ENCODE peak calls at places on chromosomes 6 and 20, in ten cellular contexts. F is GM10248, K is endothelial cell, D is AG09319, V is neural crest cell, C is heart left ventricle, R is nephron progenitor cell, E is AG04449, H is psoas muscle, L is lower leg skin. O is an unnamed sample.

GRCh38 chr6:35984701-35985100 is 39.7 kb downstream of the SLC26A8 start:
- DNase-seq in F (no peak), K (no peak), D (no peak), V (no peak), C (no peak), R (no peak), E (no peak), H (no peak), L (no peak), O (no peak)

GRCh38 chr6:155444120-155444917 is 11.3 kb downstream of the NOX3 start:
- DNase-seq in F (no peak), K (no peak), D (no peak), V (no peak), C (no peak), R (no peak), E (no peak), H (no peak), L (no peak), O (no peak)

GRCh38 chr6:27752038-27752885 is 159.9 kb downstream of the OR2B2 start:
- DNase-seq in F (peak), K (peak), D (peak), V (peak), C (peak), R (peak), E (no peak), H (peak), L (peak), O (peak)

GRCh38 chr6:152401978-152402377 is 235.2 kb downstream of the SYNE1 start:
- DNase-seq in F (no peak), K (no peak), D (no peak), V (no peak), C (no peak), R (no peak), E (no peak), H (no peak), L (no peak), O (no peak)

GRCh38 chr6:20362623-20363022 is 39.1 kb upstream of the E2F3 start:
- DNase-seq in F (no peak), K (no peak), D (no peak), V (no peak), C (no peak), R (no peak), E (no peak), H (no peak), L (no peak), O (no peak)

GRCh38 chr20:64146936-64147451 is 17.3 kb upstream of the MYT1 start:
- DNase-seq in F (no peak), K (no peak), D (no peak), V (no peak), C (no peak), R (no peak), E (no peak), H (no peak), L (no peak), O (no peak)

GRCh38 chr6:80767808-80768207 is 661.3 kb downstream of the BCKDHB start:
- DNase-seq in F (no peak), K (no peak), D (peak), V (no peak), C (peak), R (no peak), E (peak), H (peak), L (peak), O (no peak)

GRCh38 chr6:31690231-31691077 is 9.6 kb upstream of the LY6G5C start:
- DNase-seq in F (no peak), K (no peak), D (no peak), V (no peak), C (no peak), R (no peak), E (no peak), H (no peak), L (no peak), O (no peak)

GRCh38 chr20:51586005-51586440 is 43.5 kb upstream of the NFATC2 start:
- DNase-seq in F (no peak), K (no peak), D (peak), V (no peak), C (no peak), R (no peak), E (peak), H (no peak), L (no peak), O (no peak)

GRCh38 chr6:130233332-130233731 is 10.6 kb upstream of the SAMD3 start:
- DNase-seq in F (no peak), K (no peak), D (no peak), V (no peak), C (no peak), R (no peak), E (peak), H (no peak), L (no peak), O (no peak)

GRCh38 chr6:51479296-51479695 is 608.1 kb downstream of the PKHD1 start:
- DNase-seq in F (no peak), K (no peak), D (no peak), V (no peak), C (no peak), R (no peak), E (no peak), H (no peak), L (no peak), O (no peak)

GRCh38 chr20:44074252-44075151 is 112.5 kb downstream of the JPH2 start:
- DNase-seq in F (no peak), K (no peak), D (peak), V (no peak), C (peak), R (no peak), E (peak), H (no peak), L (no peak), O (no peak)

GRCh38 chr20:37922016-37922415 is 19.1 kb downstream of the VSTM2L start:
- DNase-seq in F (peak), K (no peak), D (no peak), V (no peak), C (no peak), R (no peak), E (no peak), H (no peak), L (no peak), O (peak)

GRCh38 chr6:81875776-81876293 is 123.4 kb upstream of the TENT5A start:
- DNase-seq in F (no peak), K (no peak), D (no peak), V (no peak), C (no peak), R (no peak), E (no peak), H (no peak), L (no peak), O (no peak)

GRCh38 chr6:48541669-48542068 is 430.7 kb upstream of the PTCHD4 start:
- DNase-seq in F (no peak), K (no peak), D (no peak), V (no peak), C (no peak), R (no peak), E (no peak), H (no peak), L (no peak), O (no peak)

GRCh38 chr6:118504611-118505010 is 43.5 kb upstream of the PLN start:
- DNase-seq in F (no peak), K (no peak), D (no peak), V (no peak), C (no peak), R (no peak), E (no peak), H (no peak), L (no peak), O (no peak)

GRCh38 chr6:111250743-111251406 is 163.6 kb downstream of the SLC16A10 start:
- DNase-seq in F (no peak), K (no peak), D (no peak), V (no peak), C (no peak), R (no peak), E (no peak), H (no peak), L (no peak), O (no peak)

GRCh38 chr6:105522626-105523322 is 119.9 kb upstream of the PREP start:
- DNase-seq in F (no peak), K (no peak), D (no peak), V (no peak), C (no peak), R (no peak), E (no peak), H (no peak), L (no peak), O (no peak)

GRCh38 chr6:7270320-7271204 is 42.4 kb downstream of the SSR1 start:
- DNase-seq in F (no peak), K (no peak), D (no peak), V (no peak), C (no peak), R (no peak), E (no peak), H (no peak), L (no peak), O (no peak)

GRCh38 chr6:45187841-45188240 is 140.3 kb upstream of the RUNX2 start:
- DNase-seq in F (no peak), K (no peak), D (peak), V (no peak), C (no peak), R (no peak), E (no peak), H (no peak), L (no peak), O (peak)

GRCh38 chr20:10521836-10522235 is 86.7 kb downstream of the SLX4IP start:
- DNase-seq in F (no peak), K (no peak), D (no peak), V (no peak), C (no peak), R (no peak), E (no peak), H (no peak), L (no peak), O (no peak)

GRCh38 chr6:15464211-15464725 is 198.6 kb downstream of the DTNBP1 start:
- DNase-seq in F (peak), K (peak), D (no peak), V (no peak), C (no peak), R (no peak), E (no peak), H (no peak), L (no peak), O (peak)

GRCh38 chr6:122726649-122727048 is 52.9 kb upstream of the FABP7 start:
- DNase-seq in F (no peak), K (peak), D (no peak), V (no peak), C (no peak), R (peak), E (no peak), H (no peak), L (no peak), O (no peak)
- TF ChIP-seq CTCF in F (no peak), K (peak), D (peak), V (peak), C (no peak), R (peak), E (peak), H (peak), L (no peak), O (peak)

DNA sequence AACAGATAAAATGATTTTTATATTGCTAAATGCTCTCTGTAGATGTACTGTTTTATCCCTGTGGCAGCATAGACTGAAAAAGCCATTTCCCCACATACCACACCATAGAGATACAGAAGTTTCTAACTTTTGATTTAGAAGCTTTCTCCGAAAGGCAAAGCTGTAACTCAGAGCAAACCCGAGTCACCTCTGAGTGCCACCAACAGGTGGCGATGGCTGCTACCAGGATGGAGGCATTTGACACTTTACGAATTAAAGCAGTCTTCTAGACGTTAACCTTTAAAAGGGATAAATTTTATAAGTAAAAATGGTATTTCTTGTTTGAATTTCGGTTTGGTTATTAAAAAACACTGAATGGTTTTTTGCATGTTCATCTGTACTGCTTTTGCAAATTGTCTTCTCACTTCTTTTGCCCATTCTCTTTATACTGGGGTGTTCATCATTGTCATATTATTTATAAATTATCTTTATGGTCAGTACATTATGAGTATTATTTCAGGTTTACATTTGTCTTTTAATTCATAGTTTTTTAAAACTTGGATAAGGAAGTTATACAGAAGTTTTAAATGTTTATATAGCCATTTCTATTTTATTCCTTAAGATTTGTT is 201.0 kb upstream of the CEP162 start:
- DNase-seq in F (peak), K (peak), D (no peak), V (peak), C (no peak), R (peak), E (peak), H (peak), L (no peak), O (peak)
- TF ChIP-seq CTCF in F (peak), K (peak), D (peak), V (peak), C (peak), R (peak), E (peak), H (peak), L (no peak), O (peak)

GRCh38 chr6:95648636-95649035 is 71.3 kb downstream of the MANEA start:
- DNase-seq in F (no peak), K (peak), D (no peak), V (no peak), C (no peak), R (no peak), E (no peak), H (no peak), L (no peak), O (no peak)
- TF ChIP-seq CTCF in F (no peak), K (no peak), D (no peak), V (no peak), C (no peak), R (no peak), E (no peak), H (no peak), L (no peak), O (no peak)

GRCh38 chr6:29814379-29815117 is 13.1 kb upstream of the HLA-G start:
- DNase-seq in F (no peak), K (no peak), D (no peak), V (no peak), C (no peak), R (no peak), E (no peak), H (no peak), L (no peak), O (no peak)
- TF ChIP-seq CTCF in F (no peak), K (no peak), D (no peak), V (no peak), C (no peak), R (no peak), E (no peak), H (no peak), L (no peak), O (no peak)

GRCh38 chr6:126123226-126123625 is 136.9 kb downstream of the TRMT11 start:
- DNase-seq in F (no peak), K (no peak), D (no peak), V (no peak), C (no peak), R (no peak), E (no peak), H (no peak), L (no peak), O (no peak)

DNA sequence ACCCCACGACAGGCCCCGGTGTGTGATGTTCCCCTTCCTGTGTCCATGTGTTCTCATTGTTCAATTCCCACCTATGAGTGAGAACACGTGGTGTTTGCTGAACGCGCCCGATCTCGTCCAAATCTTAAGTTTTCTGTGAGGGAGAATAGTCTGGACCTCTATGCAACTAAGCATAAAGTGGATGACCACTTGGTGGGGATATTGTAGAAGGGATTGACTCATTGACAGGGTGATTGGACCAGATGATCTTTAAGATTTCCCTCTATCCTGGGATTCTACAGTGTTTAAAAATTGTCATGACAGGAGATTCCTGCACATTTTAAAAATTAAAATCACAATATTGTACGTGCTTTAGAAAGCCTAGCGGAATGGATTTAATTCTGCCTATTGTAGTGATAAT is 141.3 kb downstream of the TRMT11 start:
- DNase-seq in F (no peak), K (no peak), D (no peak), V (no peak), C (no peak), R (no peak), E (no peak), H (no peak), L (no peak), O (no peak)
- TF ChIP-seq CTCF in F (peak), K (no peak), D (no peak), V (peak), C (no peak), R (no peak), E (no peak), H (peak), L (no peak), O (no peak)

DNA sequence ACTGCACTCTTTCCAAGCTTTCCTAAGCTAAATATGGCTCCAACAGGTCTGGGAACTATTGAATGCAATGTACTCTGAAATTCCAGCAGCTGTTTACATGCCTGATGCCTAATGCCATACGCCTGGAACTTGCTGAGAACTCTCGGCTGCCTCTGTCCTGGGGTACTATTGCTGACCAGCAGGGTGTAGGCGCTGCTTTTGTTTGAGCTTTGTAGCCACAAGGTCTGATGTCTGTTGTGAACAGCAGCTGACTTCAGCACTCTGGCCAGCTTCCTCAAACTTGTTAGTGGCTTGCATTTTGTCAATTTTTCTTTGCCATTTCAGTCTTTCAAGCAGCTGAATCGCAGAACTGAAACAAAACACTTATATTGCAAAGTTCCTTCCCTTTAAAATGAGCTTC is 26.7 kb downstream of the SAYSD1 start:
- DNase-seq in F (no peak), K (peak), D (peak), V (peak), C (peak), R (peak), E (peak), H (peak), L (peak), O (peak)
- TF ChIP-seq CTCF in F (no peak), K (peak), D (peak), V (peak), C (peak), R (peak), E (peak), H (peak), L (no peak), O (no peak)

DNA sequence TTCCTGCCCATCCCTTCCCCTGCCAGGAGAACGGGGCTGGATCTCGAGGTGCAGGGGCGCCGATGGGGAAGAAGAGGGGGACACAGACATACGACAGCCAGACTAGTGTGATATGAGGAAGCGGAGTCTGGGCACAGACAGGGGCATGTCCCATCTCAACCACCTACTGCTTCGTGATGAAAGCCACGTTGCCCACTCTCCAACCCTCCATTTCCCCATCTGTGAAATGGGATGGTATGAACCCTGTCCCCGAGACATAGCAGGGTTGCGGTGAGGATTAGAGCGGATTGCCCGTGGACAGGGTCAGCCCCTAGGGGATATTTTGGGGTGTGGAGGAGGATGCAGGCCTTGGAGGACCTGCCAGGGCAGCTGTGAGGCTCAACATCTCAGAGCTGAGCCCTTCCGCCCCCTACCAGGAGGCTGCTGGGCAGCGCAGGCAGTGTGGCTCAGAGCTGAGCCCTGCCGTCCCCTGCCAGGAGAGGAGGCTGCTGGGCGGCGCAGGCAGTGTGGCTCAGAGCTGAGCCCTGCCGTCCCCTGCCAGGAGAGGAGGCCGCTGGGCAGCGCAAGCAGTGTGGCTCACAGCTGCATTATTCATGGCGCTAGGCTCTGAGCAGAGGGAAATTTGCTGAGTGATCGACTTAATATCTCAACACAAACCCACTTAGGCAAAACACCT is 71.7 kb downstream of the GRM4 start:
- DNase-seq in F (no peak), K (no peak), D (no peak), V (no peak), C (no peak), R (no peak), E (no peak), H (no peak), L (no peak), O (no peak)
- TF ChIP-seq CTCF in F (no peak), K (no peak), D (no peak), V (peak), C (no peak), R (no peak), E (no peak), H (no peak), L (no peak), O (no peak)

GRCh38 chr6:137202078-137202477 is 17.1 kb downstream of the IFNGR1 start:
- DNase-seq in F (no peak), K (no peak), D (no peak), V (no peak), C (peak), R (peak), E (no peak), H (no peak), L (no peak), O (peak)
- TF ChIP-seq CTCF in F (peak), K (no peak), D (peak), V (peak), C (peak), R (peak), E (no peak), H (peak), L (no peak), O (no peak)